ENCODE peak calls at places on chromosomes 6 and 20, in eight cellular contexts. R is upper lobe of right lung; X is right lobe of liver; Q is T-helper 1 cell; U is iris pigment epithelial cell; W is effector CD4-positive, alpha-beta T cell; P is ovary; T is naive thymus-derived CD8-positive, alpha-beta T cell. L is an unnamed sample.

GRCh38 chr6:7505196-7505699 is 36.2 kb upstream of the DSP start:
- DNase-seq in R (no peak), X (no peak), Q (no peak), U (peak), W (no peak), P (no peak), T (no peak), L (no peak)

GRCh38 chr20:14925286-14925685 is 587.9 kb upstream of the FLRT3 start:
- DNase-seq in R (no peak), X (no peak), Q (no peak), U (peak), W (no peak), P (no peak), T (no peak), L (no peak)

GRCh38 chr6:100388868-100389519 is 75.7 kb downstream of the SIM1 start:
- DNase-seq in R (no peak), X (no peak), Q (no peak), U (no peak), W (no peak), P (no peak), T (no peak), L (no peak)

GRCh38 chr20:5642155-5642981 is 107.8 kb upstream of the SHLD1 start:
- DNase-seq in R (no peak), X (no peak), Q (no peak), U (peak), W (no peak), P (no peak), T (no peak), L (no peak)

GRCh38 chr20:62705626-62706025 is 3.0 kb upstream of the NTSR1 start:
- DNase-seq in R (no peak), X (peak), Q (no peak), U (no peak), W (no peak), P (no peak), T (no peak), L (peak)

GRCh38 chr6:97586344-97586743 is 303.3 kb upstream of the MMS22L start:
- DNase-seq in R (no peak), X (no peak), Q (no peak), U (peak), W (no peak), P (no peak), T (no peak), L (no peak)

GRCh38 chr20:38032585-38033329 is 499 bp downstream of the TTI1 start:
- DNase-seq in R (no peak), X (no peak), Q (no peak), U (no peak), W (peak), P (no peak), T (no peak), L (no peak)

GRCh38 chr6:52691718-52692117 is 20.8 kb downstream of the TMEM14A start:
- DNase-seq in R (no peak), X (no peak), Q (no peak), U (no peak), W (no peak), P (no peak), T (no peak), L (no peak)

GRCh38 chr20:15699431-15700146 is 873.7 kb downstream of the KIF16B start:
- DNase-seq in R (no peak), X (no peak), Q (no peak), U (no peak), W (no peak), P (peak), T (no peak), L (no peak)

GRCh38 chr6:46799657-46800056 is 6.5 kb downstream of the MEP1A start:
- DNase-seq in R (no peak), X (no peak), Q (no peak), U (peak), W (no peak), P (no peak), T (no peak), L (no peak)

GRCh38 chr6:79630883-79631799 is at the start of gene SH3BGRL2:
- DNase-seq in R (peak), X (peak), Q (no peak), U (peak), W (no peak), P (peak), T (peak), L (peak)

GRCh38 chr6:170175644-170176620 is 114.9 kb downstream of the DLL1 start:
- DNase-seq in R (no peak), X (peak), Q (no peak), U (no peak), W (no peak), P (peak), T (no peak), L (peak)

GRCh38 chr20:63021356-63022321 is 14.9 kb upstream of the BHLHE23 start:
- DNase-seq in R (peak), X (peak), Q (no peak), U (no peak), W (no peak), P (peak), T (no peak), L (no peak)

GRCh38 chr6:128491643-128492206 is 28.7 kb downstream of the PTPRK start:
- DNase-seq in R (no peak), X (no peak), Q (no peak), U (peak), W (no peak), P (no peak), T (peak), L (no peak)

GRCh38 chr6:7673063-7673536 is 52.8 kb upstream of the BMP6 start:
- DNase-seq in R (peak), X (no peak), Q (no peak), U (no peak), W (no peak), P (peak), T (no peak), L (peak)

GRCh38 chr6:46113370-46113769 is 16.4 kb upstream of the ENPP4 start:
- DNase-seq in R (no peak), X (no peak), Q (no peak), U (no peak), W (no peak), P (no peak), T (no peak), L (no peak)

GRCh38 chr6:160042014-160042773 is 73.3 kb downstream of the IGF2R start:
- DNase-seq in R (no peak), X (no peak), Q (no peak), U (peak), W (no peak), P (no peak), T (no peak), L (no peak)

GRCh38 chr6:12528581-12529363 is 187.8 kb upstream of the PHACTR1 start:
- DNase-seq in R (no peak), X (no peak), Q (no peak), U (no peak), W (no peak), P (no peak), T (no peak), L (no peak)

GRCh38 chr6:142942805-142943227 is 2.2 kb downstream of the HIVEP2 start:
- DNase-seq in R (no peak), X (no peak), Q (no peak), U (peak), W (no peak), P (no peak), T (peak), L (no peak)

GRCh38 chr6:166998256-166999144 is 697 bp upstream of the CEP43 start:
- DNase-seq in R (peak), X (peak), Q (no peak), U (peak), W (peak), P (peak), T (peak), L (peak)

GRCh38 chr20:56778765-56779195 is 149.7 kb downstream of the TFAP2C start:
- DNase-seq in R (no peak), X (no peak), Q (no peak), U (peak), W (no peak), P (no peak), T (peak), L (no peak)

GRCh38 chr6:36917541-36918193 is 31.9 kb downstream of the C6orf89 start:
- DNase-seq in R (peak), X (no peak), Q (no peak), U (peak), W (no peak), P (peak), T (no peak), L (no peak)

GRCh38 chr20:59351148-59352040 is 51.0 kb downstream of the EDN3 start:
- DNase-seq in R (no peak), X (no peak), Q (no peak), U (no peak), W (no peak), P (no peak), T (no peak), L (no peak)

GRCh38 chr6:136429681-136430080 is 120.5 kb downstream of the MAP7 start:
- DNase-seq in R (no peak), X (no peak), Q (no peak), U (no peak), W (no peak), P (no peak), T (no peak), L (no peak)

GRCh38 chr6:132741281-132741680 is 16.4 kb downstream of the VNN2 start:
- DNase-seq in R (no peak), X (no peak), Q (no peak), U (no peak), W (no peak), P (no peak), T (no peak), L (no peak)

GRCh38 chr6:28898710-28898965 is 25.1 kb downstream of the TRIM27 start:
- DNase-seq in R (no peak), X (no peak), Q (no peak), U (no peak), W (no peak), P (no peak), T (no peak), L (no peak)

GRCh38 chr20:3074812-3075211 is 3.4 kb downstream of the OXT start:
- DNase-seq in R (no peak), X (no peak), Q (no peak), U (no peak), W (no peak), P (no peak), T (no peak), L (no peak)

GRCh38 chr20:62469352-62469751 is 6.4 kb downstream of the GATA5 start:
- DNase-seq in R (no peak), X (no peak), Q (no peak), U (no peak), W (no peak), P (no peak), T (no peak), L (no peak)

GRCh38 chr6:44217332-44218143 is 812 bp downstream of the MYMX start:
- DNase-seq in R (peak), X (peak), Q (no peak), U (no peak), W (no peak), P (peak), T (no peak), L (peak)

GRCh38 chr6:165986647-165987482 is 180.8 kb downstream of the TBXT start:
- DNase-seq in R (no peak), X (no peak), Q (no peak), U (peak), W (no peak), P (peak), T (no peak), L (no peak)

GRCh38 chr6:31321005-31321707 is 35.8 kb downstream of the HLA-B start:
- DNase-seq in R (no peak), X (no peak), Q (no peak), U (no peak), W (no peak), P (no peak), T (no peak), L (no peak)

GRCh38 chr6:158517581-158517980 is 42.3 kb upstream of the TMEM181 start:
- DNase-seq in R (no peak), X (no peak), Q (no peak), U (no peak), W (no peak), P (no peak), T (no peak), L (no peak)

GRCh38 chr20:62751551-62752150 is 43.0 kb downstream of the NTSR1 start:
- DNase-seq in R (no peak), X (peak), Q (no peak), U (no peak), W (no peak), P (no peak), T (no peak), L (no peak)

GRCh38 chr20:35560105-35560511 is 18.2 kb downstream of the ERGIC3 start:
- DNase-seq in R (peak), X (no peak), Q (no peak), U (no peak), W (no peak), P (no peak), T (no peak), L (peak)

GRCh38 chr6:99282479-99283062 is 66.9 kb downstream of the FAXC start:
- DNase-seq in R (no peak), X (no peak), Q (no peak), U (peak), W (no peak), P (no peak), T (no peak), L (no peak)

GRCh38 chr20:50373674-50374286 is 136.4 kb upstream of the PTPN1 start:
- DNase-seq in R (no peak), X (no peak), Q (no peak), U (no peak), W (no peak), P (no peak), T (no peak), L (no peak)

GRCh38 chr6:1949533-1949932 is 295.9 kb downstream of the GMDS start:
- DNase-seq in R (no peak), X (no peak), Q (no peak), U (peak), W (no peak), P (no peak), T (no peak), L (no peak)

GRCh38 chr20:5674176-5674660 is 76.0 kb upstream of the SHLD1 start:
- DNase-seq in R (no peak), X (no peak), Q (no peak), U (peak), W (peak), P (no peak), T (no peak), L (no peak)

GRCh38 chr6:42819803-42820508 is 38.1 kb downstream of the BICRAL start:
- DNase-seq in R (no peak), X (no peak), Q (no peak), U (no peak), W (no peak), P (no peak), T (peak), L (no peak)

L was measured in pancreas.